ENCODE peak calls at places on chromosome 7, in seven cellular contexts. N, Y, S, X, Z, B and W are unnamed samples.

GRCh38 chr7:25945181-25945580 is 206.8 kb upstream of the NFE2L3 start:
- DNase-seq in Y (no peak), N (no peak), X (peak), Z (no peak), S (no peak), B (no peak), W (no peak)

GRCh38 chr7:101216860-101217387 is 457 bp downstream of the PLOD3 start:
- DNase-seq in B (peak), S (no peak), X (no peak), N (peak), Y (no peak), Z (no peak), W (no peak)

GRCh38 chr7:64951250-64951848 is 39.5 kb downstream of the ZNF117 start:
- DNase-seq in X (peak), S (peak), Y (peak), B (peak), Z (peak), N (no peak), W (peak)

GRCh38 chr7:81264116-81264515 is 345.3 kb upstream of the SEMA3C start:
- DNase-seq in B (peak), S (no peak), Y (no peak), X (peak), N (no peak), Z (no peak), W (no peak)

GRCh38 chr7:74057987-74058386 is 25.6 kb upstream of the LIMK1 start:
- DNase-seq in X (no peak), Y (no peak), B (no peak), Z (no peak), S (no peak), N (no peak), W (no peak)

GRCh38 chr7:73681031-73681430 is 2.2 kb downstream of the DNAJC30 start:
- DNase-seq in Y (peak), B (no peak), X (no peak), N (no peak), Z (no peak), S (no peak), W (no peak)

GRCh38 chr7:74429153-74429747 is 24.5 kb upstream of the GTF2IRD1 start:
- DNase-seq in S (no peak), Z (no peak), Y (peak), B (peak), X (peak), N (no peak), W (no peak)

GRCh38 chr7:43559171-43559938 is 23.6 kb upstream of the STK17A start:
- DNase-seq in Y (no peak), Z (no peak), S (no peak), B (no peak), X (no peak), N (no peak), W (no peak)

GRCh38 chr7:18421297-18422004 is 74.1 kb upstream of the HDAC9 start:
- DNase-seq in X (no peak), N (peak), Y (peak), Z (no peak), S (no peak), B (peak), W (no peak)